ENCODE peak calls at places on chromosomes 12 and 14, in four cellular contexts. N is HepG2, T is WTC11, D is K562. L is an unnamed sample.

GRCh38 chr12:52023182-52023975 is 16.6 kb downstream of the TAMALIN start:
- DNase-seq in N (peak; percentile 59), T (peak; percentile 92), D (peak; percentile 88), L (peak; percentile 87)

GRCh38 chr14:104925941-104926609 is 1.4 kb downstream of the PLD4 start:
- DNase-seq in N (no peak), T (no peak), D (no peak), L (no peak)

GRCh38 chr12:96343347-96343954 is 56.8 kb downstream of the CDK17 start:
- DNase-seq in N (no peak), T (no peak), D (no peak), L (no peak)

GRCh38 chr12:131330106-131330820 is 376.6 kb downstream of the ADGRD1 start:
- DNase-seq in N (no peak), T (no peak), D (no peak), L (no peak)

GRCh38 chr14:75859746-75860145 is 122.0 kb downstream of the TGFB3 start:
- DNase-seq in N (no peak), T (no peak), D (no peak), L (no peak)

GRCh38 chr14:57266060-57266459 is 2.6 kb downstream of the EXOC5 start:
- DNase-seq in N (no peak), T (no peak), D (no peak), L (no peak)

GRCh38 chr14:104591506-104592291 is 12.1 kb downstream of the C14orf180 start:
- DNase-seq in N (no peak), T (no peak), D (no peak), L (no peak)

GRCh38 chr12:78530065-78530765 is 334.4 kb upstream of the SYT1 start:
- DNase-seq in N (no peak), T (no peak), D (no peak), L (no peak)

GRCh38 chr12:47856721-47857575 is 37.2 kb upstream of the HDAC7 start:
- DNase-seq in N (no peak), T (no peak), D (no peak), L (no peak)

DNA sequence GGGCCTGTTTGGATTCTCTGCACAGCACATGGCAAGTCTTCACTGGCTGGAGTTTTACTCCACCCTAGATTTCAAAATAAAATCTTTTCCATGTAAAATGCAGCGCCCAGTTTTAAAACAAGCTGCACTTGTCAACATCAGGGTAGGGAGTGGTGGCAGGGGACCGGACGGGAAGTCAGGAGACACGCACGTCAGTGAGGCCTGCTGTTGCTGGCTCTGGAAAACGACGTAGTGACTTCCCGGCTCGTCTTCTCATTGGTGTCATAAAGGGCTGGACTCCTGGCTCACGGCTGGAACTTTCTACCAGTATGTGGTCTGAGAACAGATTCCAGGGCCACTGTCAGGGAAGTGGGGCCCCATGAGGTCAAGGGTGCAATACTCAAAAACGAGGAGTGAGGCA is 64.1 kb upstream of the FOXN3 start:
- DNase-seq in N (no peak), T (no peak), D (no peak), L (no peak)
- TF ChIP-seq ELF4 in N (no peak), T (no peak), D (no peak), L (no peak)

DNA sequence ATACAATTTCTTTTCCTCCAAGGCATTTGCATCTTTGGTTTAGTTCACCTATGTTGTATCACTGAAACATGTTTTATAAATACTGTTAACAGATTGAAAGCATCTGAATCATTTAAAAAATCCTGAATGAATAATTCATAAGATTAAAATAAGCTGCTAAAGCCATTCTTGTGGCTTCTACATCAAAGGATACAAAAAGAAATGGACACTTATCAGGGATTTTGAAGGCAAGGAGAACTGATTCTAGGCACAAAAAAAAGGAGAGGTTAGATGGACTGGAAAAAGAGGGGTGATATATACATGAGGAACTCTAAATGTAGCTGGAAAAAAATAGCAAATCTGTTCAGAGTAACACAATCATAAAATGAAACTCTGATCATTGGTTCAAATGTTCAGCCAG is 5.8 kb upstream of the OVCH1 start:
- DNase-seq in N (no peak), T (no peak), D (no peak), L (no peak)
- TF ChIP-seq ELF4 in N (no peak), T (no peak), D (no peak), L (no peak)

GRCh38 chr12:62597253-62597652 is 130.6 kb downstream of the MON2 start:
- DNase-seq in N (no peak), T (no peak), D (no peak), L (no peak)

GRCh38 chr12:62602445-62603060 is 135.9 kb downstream of the MON2 start:
- DNase-seq in N (peak; percentile 80), T (peak; percentile 90), D (peak; percentile 95), L (peak; percentile 68)

GRCh38 chr12:62601765-62602444 is 135.3 kb downstream of the MON2 start:
- DNase-seq in N (peak; percentile 31), T (no peak), D (peak; percentile 18), L (no peak)

GRCh38 chr12:62598846-62599245 is 132.2 kb downstream of the MON2 start:
- DNase-seq in N (no peak), T (no peak), D (no peak), L (no peak)

GRCh38 chr12:62600038-62600437 is 133.4 kb downstream of the MON2 start:
- DNase-seq in N (no peak), T (no peak), D (peak; percentile 15), L (no peak)
- TF ChIP-seq ELF4 in N (no peak), T (no peak), D (no peak), L (no peak)

GRCh38 chr12:114401346-114402320 is 4.3 kb downstream of the TBX5 start:
- DNase-seq in N (no peak), T (no peak), D (no peak), L (no peak)

GRCh38 chr12:114400395-114400794 is 5.5 kb downstream of the TBX5 start:
- DNase-seq in N (no peak), T (peak; percentile 40), D (no peak), L (no peak)

GRCh38 chr12:114403044-114403689 is 2.8 kb downstream of the TBX5 start:
- DNase-seq in N (no peak), T (peak; percentile 87), D (no peak), L (no peak)

GRCh38 chr12:114399664-114400211 is 6.2 kb downstream of the TBX5 start:
- DNase-seq in N (no peak), T (peak; percentile 93), D (peak; percentile 12), L (no peak)

GRCh38 chr12:114400925-114401324 is 5.0 kb downstream of the TBX5 start:
- DNase-seq in N (no peak), T (peak; percentile 35), D (no peak), L (no peak)
- TF ChIP-seq ELF4 in N (no peak), T (no peak), D (no peak), L (no peak)

GRCh38 chr14:81219210-81219820 is 1.4 kb downstream of the GTF2A1 start:
- DNase-seq in N (peak; percentile 97), T (peak; percentile 82), D (peak; percentile 81), L (peak; percentile 80)
- TF ChIP-seq ELF4 in N (no peak), T (no peak), D (no peak), L (peak; percentile 32)

GRCh38 chr12:74722709-74723108 is 185.1 kb downstream of the ATXN7L3B start:
- DNase-seq in N (no peak), T (no peak), D (no peak), L (no peak)
- TF ChIP-seq ELF4 in N (no peak), T (no peak), D (no peak), L (no peak)

GRCh38 chr14:25048170-25049126 is 1.5 kb downstream of the STXBP6 start:
- DNase-seq in N (no peak), T (no peak), D (peak; percentile 69), L (no peak)

GRCh38 chr14:25050494-25051170 is 685 bp upstream of the STXBP6 start:
- DNase-seq in N (no peak), T (no peak), D (peak; percentile 6), L (no peak)

GRCh38 chr14:25052385-25052784 is 2.4 kb upstream of the STXBP6 start:
- DNase-seq in N (no peak), T (no peak), D (no peak), L (no peak)

GRCh38 chr14:25049127-25049558 is 804 bp downstream of the STXBP6 start:
- DNase-seq in N (no peak), T (no peak), D (no peak), L (no peak)

GRCh38 chr14:25049559-25050493 is at the start of gene STXBP6:
- DNase-seq in N (peak; percentile 65), T (peak; percentile 74), D (peak; percentile 17), L (peak; percentile 71)
- TF ChIP-seq ELF4 in N (no peak), T (peak; percentile 20), D (no peak), L (no peak)

GRCh38 chr12:93032748-93033147 is 103.7 kb upstream of the EEA1 start:
- DNase-seq in N (no peak), T (no peak), D (no peak), L (no peak)

GRCh38 chr12:93025145-93026103 is 96.3 kb upstream of the EEA1 start:
- DNase-seq in N (no peak), T (no peak), D (peak; percentile 74), L (peak; percentile 35)

GRCh38 chr12:93031028-93031427 is 101.9 kb upstream of the EEA1 start:
- DNase-seq in N (no peak), T (no peak), D (no peak), L (no peak)

GRCh38 chr12:93033948-93034347 is 104.9 kb upstream of the EEA1 start:
- DNase-seq in N (no peak), T (no peak), D (no peak), L (no peak)

DNA sequence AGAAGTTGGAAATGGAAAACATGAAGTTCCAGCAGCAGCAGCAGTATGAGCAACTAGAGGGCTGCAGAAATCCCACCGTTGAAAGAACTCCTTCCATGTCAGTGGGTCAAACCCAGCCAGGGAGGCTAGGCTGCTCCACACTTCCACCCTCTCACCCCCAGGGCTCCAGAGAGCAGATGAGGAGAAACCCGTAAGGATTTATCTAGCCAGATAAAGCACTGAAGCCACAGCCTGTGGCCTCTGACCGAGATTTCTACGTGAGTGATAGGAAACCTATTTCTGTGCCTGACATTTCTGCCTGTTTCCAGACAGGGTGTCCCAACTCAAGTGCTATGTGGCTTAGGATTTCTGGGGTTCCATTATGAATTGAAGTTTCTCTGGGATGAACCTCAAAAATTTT is 100.0 kb upstream of the EEA1 start:
- DNase-seq in N (no peak), T (no peak), D (no peak), L (no peak)
- TF ChIP-seq ELF4 in N (no peak), T (no peak), D (no peak), L (no peak)

L was measured in HEK293T.